ENCODE peak calls at places on chromosome 17, in five cellular contexts. X is transverse colon, U is choroid plexus epithelial cell, B is fibroblast of lung, L is mammary epithelial cell. C is an unnamed sample.

GRCh38 chr17:49497147-49498036 is 2.3 kb downstream of the NGFR start:
- DNase-seq in X (peak; percentile 32), U (no peak), B (peak; percentile 63), L (peak; percentile 39), C (no peak)

GRCh38 chr17:60422162-60422665 is at the start of gene CHCT1:
- DNase-seq in X (no peak), U (no peak), B (no peak), L (no peak), C (no peak)

GRCh38 chr17:4584125-4584834 is at the start of gene SMTNL2:
- DNase-seq in X (no peak), U (no peak), B (no peak), L (no peak), C (no peak)

GRCh38 chr17:8004899-8005298 is 2.5 kb downstream of the GUCY2D start:
- DNase-seq in X (no peak), U (peak; percentile 69), B (peak; percentile 90), L (no peak), C (peak; percentile 75)

GRCh38 chr17:30824002-30824355 is 513 bp downstream of the CRLF3 start:
- DNase-seq in X (peak; percentile 43), U (no peak), B (peak; percentile 19), L (peak; percentile 30), C (peak; percentile 12)

GRCh38 chr17:68566145-68566738 is 34.9 kb downstream of the FAM20A start:
- DNase-seq in X (no peak), U (peak; percentile 20), B (no peak), L (no peak), C (no peak)

GRCh38 chr17:78192616-78193015 is 5.5 kb downstream of the AFMID start:
- DNase-seq in X (no peak), U (no peak), B (no peak), L (no peak), C (no peak)

GRCh38 chr17:76000755-76001521 is at the start of gene CDK3:
- DNase-seq in X (peak; percentile 76), U (no peak), B (no peak), L (no peak), C (no peak)

GRCh38 chr17:53032861-53033271 is 789.9 kb upstream of the KIF2B start:
- DNase-seq in X (peak; percentile 23), U (peak; percentile 5), B (peak; percentile 12), L (peak; percentile 50), C (peak; percentile 65)

GRCh38 chr17:77441130-77441920 is 300.6 kb downstream of the SEC14L1 start:
- DNase-seq in X (peak; percentile 57), U (no peak), B (no peak), L (no peak), C (no peak)

GRCh38 chr17:68080411-68081150 is 45.0 kb downstream of the KPNA2 start:
- DNase-seq in X (no peak), U (no peak), B (no peak), L (no peak), C (no peak)

GRCh38 chr17:33389506-33390141 is 96.5 kb upstream of the ASIC2 start:
- DNase-seq in X (no peak), U (peak; percentile 8), B (peak; percentile 42), L (no peak), C (no peak)

GRCh38 chr17:5902671-5903070 is 167.5 kb upstream of the WSCD1 start:
- DNase-seq in X (no peak), U (no peak), B (no peak), L (no peak), C (no peak)

GRCh38 chr17:79681101-79681621 is 49.6 kb upstream of the ENPP7 start:
- DNase-seq in X (no peak), U (no peak), B (no peak), L (no peak), C (no peak)

GRCh38 chr17:76841776-76842405 is 26.3 kb upstream of the MGAT5B start:
- DNase-seq in X (no peak), U (no peak), B (no peak), L (no peak), C (no peak)

GRCh38 chr17:78355701-78356100 is 4.2 kb downstream of the SOCS3 start:
- DNase-seq in X (no peak), U (peak; percentile 40), B (no peak), L (no peak), C (no peak)

GRCh38 chr17:8798176-8799000 is 777 bp downstream of the MFSD6L start:
- DNase-seq in X (no peak), U (no peak), B (no peak), L (no peak), C (no peak)

GRCh38 chr17:21210411-21211076 is 3.4 kb downstream of the TMEM11 start:
- DNase-seq in X (peak; percentile 40), U (peak; percentile 48), B (no peak), L (no peak), C (no peak)

GRCh38 chr17:60888812-60889709 is 211.4 kb downstream of the BCAS3 start:
- DNase-seq in X (no peak), U (peak; percentile 25), B (peak; percentile 32), L (no peak), C (no peak)

GRCh38 chr17:41492351-41492750 is 2.6 kb upstream of the KRT36 start:
- DNase-seq in X (no peak), U (peak; percentile 86), B (no peak), L (no peak), C (no peak)

GRCh38 chr17:74981979-74982662 is 5.3 kb upstream of the CDR2L start:
- DNase-seq in X (peak; percentile 77), U (peak; percentile 44), B (peak; percentile 50), L (no peak), C (peak; percentile 30)
- TF ChIP-seq CTCF in X (no peak), U (no peak), B (no peak), L (peak; percentile 13), C (no peak)

GRCh38 chr17:73323622-73324455 is 12.0 kb upstream of the CDC42EP4 start:
- DNase-seq in X (no peak), U (peak; percentile 53), B (no peak), L (peak; percentile 78), C (no peak)
- TF ChIP-seq CTCF in X (no peak), U (no peak), B (no peak), L (no peak), C (no peak)

GRCh38 chr17:81473019-81473418 is 39.6 kb downstream of the ACTG1 start:
- DNase-seq in X (no peak), U (no peak), B (no peak), L (no peak), C (no peak)

GRCh38 chr17:81469266-81469665 is 43.3 kb downstream of the ACTG1 start:
- DNase-seq in X (no peak), U (no peak), B (no peak), L (no peak), C (no peak)

GRCh38 chr17:81470270-81470943 is 42.2 kb downstream of the ACTG1 start:
- DNase-seq in X (no peak), U (no peak), B (no peak), L (no peak), C (no peak)

GRCh38 chr17:81470944-81471803 is 41.4 kb downstream of the ACTG1 start:
- DNase-seq in X (no peak), U (no peak), B (peak; percentile 14), L (no peak), C (no peak)

GRCh38 chr17:81471804-81472456 is 40.7 kb downstream of the ACTG1 start:
- DNase-seq in X (peak; percentile 62), U (peak; percentile 98), B (peak; percentile 19), L (peak; percentile 55), C (no peak)
- TF ChIP-seq CTCF in X (peak; percentile 20), U (peak; percentile 78), B (no peak), L (peak; percentile 39), C (no peak)

GRCh38 chr17:73420897-73421296 is 109.1 kb upstream of the CDC42EP4 start:
- DNase-seq in X (no peak), U (peak; percentile 56), B (peak; percentile 28), L (peak; percentile 83), C (peak; percentile 84)
- TF ChIP-seq CTCF in X (no peak), U (peak; percentile 64), B (peak; percentile 28), L (peak; percentile 30), C (no peak)

DNA sequence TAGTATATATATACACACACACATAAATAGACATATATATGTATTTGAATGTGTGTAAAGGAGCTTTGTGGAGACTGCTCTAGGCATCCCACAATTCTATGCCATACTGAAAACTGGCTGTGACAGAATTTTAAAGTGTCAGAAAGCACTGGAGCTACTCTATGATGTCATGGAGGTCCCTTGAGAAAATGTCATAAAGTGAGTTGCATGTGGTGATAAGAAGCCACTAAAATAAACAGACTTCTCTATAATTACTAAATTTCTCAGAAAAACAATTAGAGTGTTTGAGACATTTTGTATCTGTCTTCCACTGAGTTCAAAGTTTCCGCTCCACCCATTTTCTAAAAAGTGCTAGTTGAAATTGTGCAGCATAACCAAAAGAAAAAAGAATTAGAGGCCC is 603.9 kb downstream of the KCNJ2 start:
- DNase-seq in X (no peak), U (no peak), B (no peak), L (no peak), C (no peak)
- TF ChIP-seq CTCF in X (no peak), U (no peak), B (no peak), L (no peak), C (no peak)

DNA sequence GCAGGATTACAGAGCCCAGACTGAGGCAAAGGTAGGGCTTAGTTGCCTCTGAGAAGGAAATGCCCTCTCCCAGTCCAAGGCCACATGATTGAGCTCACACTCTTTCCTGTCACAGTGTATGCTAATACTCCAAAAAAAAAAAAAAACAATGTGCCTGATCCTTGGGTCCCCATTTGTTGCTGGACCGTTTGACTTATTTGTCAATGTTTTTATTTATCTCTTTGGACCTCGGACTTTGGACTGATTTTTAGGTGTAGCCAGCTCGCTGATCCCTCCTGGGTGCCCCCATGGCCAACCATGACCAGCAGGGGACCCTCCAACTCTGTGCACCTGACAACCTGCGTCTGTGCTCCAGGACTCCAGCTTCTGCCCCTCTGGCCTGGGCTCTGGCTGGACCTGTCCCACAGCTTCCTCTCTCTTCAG is 622 bp upstream of the CCL16 start:
- DNase-seq in X (peak; percentile 28), U (no peak), B (no peak), L (no peak), C (no peak)
- TF ChIP-seq CTCF in X (peak; percentile 23), U (no peak), B (no peak), L (no peak), C (no peak)